ENCODE peak calls at places on chromosomes 11 and 22, in six cellular contexts. One of them, this sample, is unnamed. For H3K4me1, the result is how much of the 10 kb centered on the place peaks cover.

GRCh38 chr11:34599406-34599901 is 21.4 kb upstream of the EHF start:
- DNase-seq in kidney: no peak
- DNase-seq in mucosa of descending colon: no peak
- DNase-seq in transverse colon: no peak
- DNase-seq in Peyer's patch: no peak
- DNase-seq in neural progenitor cell: no peak
- DNase-seq in this sample: no peak

GRCh38 chr11:28346721-28347120 is 238.5 kb downstream of the METTL15 start:
- DNase-seq in Peyer's patch: no peak
- DNase-seq in kidney: no peak
- DNase-seq in mucosa of descending colon: no peak
- DNase-seq in transverse colon: no peak
- DNase-seq in neural progenitor cell: no peak
- DNase-seq in this sample: no peak

GRCh38 chr11:36139767-36140166 is 149.5 kb downstream of the COMMD9 start:
- DNase-seq in mucosa of descending colon: no peak
- DNase-seq in kidney: no peak
- DNase-seq in neural progenitor cell: no peak
- DNase-seq in transverse colon: no peak
- DNase-seq in Peyer's patch: no peak
- DNase-seq in this sample: no peak

GRCh38 chr11:80519591-80520258 is 1078.9 kb upstream of the TENM4 start:
- DNase-seq in neural progenitor cell: no peak
- DNase-seq in transverse colon: no peak
- DNase-seq in mucosa of descending colon: no peak
- DNase-seq in kidney: no peak
- DNase-seq in Peyer's patch: no peak
- DNase-seq in this sample: no peak

GRCh38 chr11:132632641-132633124 is 899.6 kb downstream of the OPCML start:
- DNase-seq in neural progenitor cell: no peak
- DNase-seq in mucosa of descending colon: no peak
- DNase-seq in kidney: no peak
- DNase-seq in Peyer's patch: no peak
- DNase-seq in transverse colon: no peak
- DNase-seq in this sample: no peak

GRCh38 chr11:73185680-73186293 is 32.3 kb upstream of the P2RY2 start:
- DNase-seq in mucosa of descending colon: no peak
- DNase-seq in neural progenitor cell: no peak
- DNase-seq in Peyer's patch: peak
- DNase-seq in kidney: peak
- DNase-seq in transverse colon: no peak
- DNase-seq in this sample: no peak

GRCh38 chr11:31968774-31969433 is 122.0 kb upstream of the RCN1 start:
- DNase-seq in transverse colon: no peak
- DNase-seq in mucosa of descending colon: no peak
- DNase-seq in neural progenitor cell: no peak
- DNase-seq in kidney: no peak
- DNase-seq in Peyer's patch: no peak
- DNase-seq in this sample: no peak

GRCh38 chr22:40654522-40655167 is 18.1 kb upstream of the MRTFA start:
- DNase-seq in neural progenitor cell: no peak
- DNase-seq in kidney: no peak
- DNase-seq in mucosa of descending colon: peak
- DNase-seq in Peyer's patch: no peak
- DNase-seq in transverse colon: peak
- DNase-seq in this sample: no peak

GRCh38 chr22:22609271-22609670 is 35.1 kb upstream of the GGTLC2 start:
- DNase-seq in transverse colon: no peak
- DNase-seq in Peyer's patch: no peak
- DNase-seq in kidney: no peak
- DNase-seq in neural progenitor cell: no peak
- DNase-seq in mucosa of descending colon: no peak
- DNase-seq in this sample: no peak

GRCh38 chr22:49975543-49976389 is 15.2 kb downstream of the PIM3 start:
- DNase-seq in mucosa of descending colon: peak
- DNase-seq in Peyer's patch: peak
- DNase-seq in transverse colon: peak
- DNase-seq in neural progenitor cell: peak
- DNase-seq in kidney: peak
- DNase-seq in this sample: peak

GRCh38 chr22:43618517-43618916 is 193.6 kb downstream of the EFCAB6 start:
- DNase-seq in kidney: no peak
- DNase-seq in Peyer's patch: no peak
- DNase-seq in transverse colon: no peak
- DNase-seq in mucosa of descending colon: no peak
- DNase-seq in neural progenitor cell: no peak
- DNase-seq in this sample: no peak

GRCh38 chr22:44400763-44401060 is 88.0 kb upstream of the SHISAL1 start:
- DNase-seq in Peyer's patch: no peak
- DNase-seq in kidney: no peak
- DNase-seq in neural progenitor cell: no peak
- DNase-seq in transverse colon: no peak
- DNase-seq in mucosa of descending colon: no peak
- DNase-seq in this sample: no peak

GRCh38 chr11:130166457-130166784 is 6.8 kb downstream of the ST14 start:
- DNase-seq in Peyer's patch: peak
- DNase-seq in kidney: no peak
- DNase-seq in neural progenitor cell: no peak
- DNase-seq in mucosa of descending colon: peak
- DNase-seq in transverse colon: peak
- DNase-seq in this sample: no peak

GRCh38 chr11:8706673-8707432 is 24.3 kb downstream of the RPL27A start:
- DNase-seq in kidney: no peak
- DNase-seq in Peyer's patch: no peak
- DNase-seq in mucosa of descending colon: no peak
- DNase-seq in neural progenitor cell: no peak
- DNase-seq in transverse colon: no peak
- DNase-seq in this sample: no peak
- H3K4me1 ChIP-seq in kidney: under half
- H3K4me1 ChIP-seq in Peyer's patch: under half
- H3K4me1 ChIP-seq in mucosa of descending colon: under half
- H3K4me1 ChIP-seq in neural progenitor cell: under half
- H3K4me1 ChIP-seq in transverse colon: under half
- H3K4me1 ChIP-seq in this sample: under half

GRCh38 chr11:128464878-128465277 is 122.5 kb downstream of the ETS1 start:
- DNase-seq in neural progenitor cell: no peak
- DNase-seq in transverse colon: no peak
- DNase-seq in Peyer's patch: no peak
- DNase-seq in kidney: no peak
- DNase-seq in mucosa of descending colon: no peak
- DNase-seq in this sample: no peak
- H3K4me1 ChIP-seq in neural progenitor cell: under half
- H3K4me1 ChIP-seq in transverse colon: under half
- H3K4me1 ChIP-seq in Peyer's patch: under half
- H3K4me1 ChIP-seq in kidney: under half
- H3K4me1 ChIP-seq in mucosa of descending colon: under half
- H3K4me1 ChIP-seq in this sample: half or more

GRCh38 chr11:325796-326591 is 5.3 kb upstream of the IFITM3 start:
- DNase-seq in neural progenitor cell: no peak
- DNase-seq in kidney: peak
- DNase-seq in transverse colon: no peak
- DNase-seq in mucosa of descending colon: no peak
- DNase-seq in Peyer's patch: peak
- DNase-seq in this sample: no peak
- H3K4me1 ChIP-seq in neural progenitor cell: under half
- H3K4me1 ChIP-seq in kidney: under half
- H3K4me1 ChIP-seq in transverse colon: under half
- H3K4me1 ChIP-seq in mucosa of descending colon: under half
- H3K4me1 ChIP-seq in Peyer's patch: under half
- H3K4me1 ChIP-seq in this sample: half or more

GRCh38 chr11:20015101-20015500 is 145.2 kb downstream of the DBX1 start:
- DNase-seq in kidney: no peak
- DNase-seq in Peyer's patch: no peak
- DNase-seq in mucosa of descending colon: no peak
- DNase-seq in transverse colon: no peak
- DNase-seq in neural progenitor cell: no peak
- DNase-seq in this sample: no peak

GRCh38 chr11:20016526-20016925 is 143.7 kb downstream of the DBX1 start:
- DNase-seq in transverse colon: no peak
- DNase-seq in kidney: no peak
- DNase-seq in mucosa of descending colon: no peak
- DNase-seq in neural progenitor cell: no peak
- DNase-seq in Peyer's patch: no peak
- DNase-seq in this sample: no peak

GRCh38 chr11:20014067-20014402 is 146.2 kb downstream of the DBX1 start:
- DNase-seq in mucosa of descending colon: no peak
- DNase-seq in kidney: no peak
- DNase-seq in neural progenitor cell: no peak
- DNase-seq in Peyer's patch: no peak
- DNase-seq in transverse colon: no peak
- DNase-seq in this sample: no peak

GRCh38 chr11:20013346-20014066 is 146.8 kb downstream of the DBX1 start:
- DNase-seq in neural progenitor cell: no peak
- DNase-seq in transverse colon: no peak
- DNase-seq in kidney: no peak
- DNase-seq in mucosa of descending colon: no peak
- DNase-seq in Peyer's patch: no peak
- DNase-seq in this sample: no peak

GRCh38 chr11:20015529-20016427 is 144.5 kb downstream of the DBX1 start:
- DNase-seq in neural progenitor cell: no peak
- DNase-seq in mucosa of descending colon: no peak
- DNase-seq in transverse colon: no peak
- DNase-seq in Peyer's patch: no peak
- DNase-seq in kidney: no peak
- DNase-seq in this sample: no peak
- H3K4me1 ChIP-seq in neural progenitor cell: under half
- H3K4me1 ChIP-seq in mucosa of descending colon: under half
- H3K4me1 ChIP-seq in transverse colon: under half
- H3K4me1 ChIP-seq in Peyer's patch: under half
- H3K4me1 ChIP-seq in kidney: under half
- H3K4me1 ChIP-seq in this sample: under half

DNA sequence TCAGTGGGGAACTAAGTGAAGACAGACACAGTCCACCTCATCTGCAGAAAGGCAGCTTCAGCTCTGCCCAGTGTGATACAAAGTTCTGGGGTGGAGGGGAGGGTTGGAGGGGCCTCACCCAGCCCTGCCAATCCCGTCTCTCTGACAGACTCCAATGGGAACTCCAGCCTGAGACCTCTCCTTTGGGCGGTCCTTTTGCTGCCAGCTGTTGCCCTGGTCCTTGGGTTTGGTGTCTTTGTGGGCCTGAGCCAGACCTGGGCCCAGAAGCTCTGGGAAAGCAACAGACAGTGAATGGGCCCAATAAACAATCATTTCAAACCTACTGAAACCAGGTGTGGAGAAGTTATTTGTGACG is 8.0 kb downstream of the ZP1 start:
- DNase-seq in neural progenitor cell: no peak
- DNase-seq in mucosa of descending colon: no peak
- DNase-seq in transverse colon: no peak
- DNase-seq in Peyer's patch: no peak
- DNase-seq in kidney: no peak
- DNase-seq in this sample: no peak
- H3K4me1 ChIP-seq in neural progenitor cell: under half
- H3K4me1 ChIP-seq in mucosa of descending colon: under half
- H3K4me1 ChIP-seq in transverse colon: under half
- H3K4me1 ChIP-seq in Peyer's patch: under half
- H3K4me1 ChIP-seq in kidney: under half
- H3K4me1 ChIP-seq in this sample: under half